ENCODE peak calls at places on chromosome 11, in eight cellular contexts. N is GDM1, U is nephron progenitor cell, B is midbrain, D is Right ventricle myocardium superior, P is A172, X is foreskin fibroblast, M is Caki2. E is an unnamed sample.
A peak's percentile ranks its signal among the peaks of the same experiment; 100 is the strongest.

GRCh38 chr11:72038491-72038890 is 39.8 kb downstream of the IL18BP start:
- DNase-seq in N (no peak), U (no peak), B (peak; percentile 76), D (peak; percentile 70), P (peak; percentile 43), X (peak; percentile 83), M (no peak), E (no peak)

GRCh38 chr11:73389134-73389525 is 12.9 kb downstream of the RELT start:
- DNase-seq in N (no peak), U (no peak), B (no peak), D (no peak), P (peak; percentile 76), X (no peak), M (no peak), E (no peak)

GRCh38 chr11:92227233-92227593 is 2.6 kb downstream of the FAT3 start:
- DNase-seq in N (no peak), U (no peak), B (no peak), D (no peak), P (no peak), X (no peak), M (peak; percentile 1), E (no peak)

GRCh38 chr11:66843776-66844495 is 695 bp downstream of the RCE1 start:
- DNase-seq in N (no peak), U (no peak), B (no peak), D (no peak), P (no peak), X (no peak), M (no peak), E (no peak)

GRCh38 chr11:66101055-66101454 is 31.0 kb downstream of the PACS1 start:
- DNase-seq in N (no peak), U (no peak), B (no peak), D (no peak), P (no peak), X (no peak), M (no peak), E (no peak)

GRCh38 chr11:90241414-90241813 is 18.6 kb upstream of the CHORDC1 start:
- DNase-seq in N (no peak), U (no peak), B (no peak), D (no peak), P (no peak), X (no peak), M (no peak), E (no peak)

GRCh38 chr11:47879259-47880184 is 31.4 kb upstream of the NUP160 start:
- DNase-seq in N (no peak), U (no peak), B (no peak), D (no peak), P (no peak), X (no peak), M (no peak), E (no peak)

GRCh38 chr11:12149672-12150225 is 39.4 kb downstream of the MICAL2 start:
- DNase-seq in N (peak; percentile 80), U (no peak), B (no peak), D (no peak), P (no peak), X (no peak), M (no peak), E (no peak)

GRCh38 chr11:92436026-92436425 is 211.4 kb downstream of the FAT3 start:
- DNase-seq in N (no peak), U (no peak), B (no peak), D (no peak), P (no peak), X (no peak), M (no peak), E (no peak)

GRCh38 chr11:518463-519202 is 11.6 kb upstream of the RNH1 start:
- DNase-seq in N (no peak), U (peak; percentile 82), B (no peak), D (peak; percentile 92), P (no peak), X (peak; percentile 97), M (peak; percentile 98), E (peak; percentile 93)

GRCh38 chr11:17972987-17973386 is 39.9 kb downstream of the SERGEF start:
- DNase-seq in N (no peak), U (peak; percentile 66), B (no peak), D (peak; percentile 42), P (peak; percentile 88), X (peak; percentile 85), M (peak; percentile 15), E (peak; percentile 27)

GRCh38 chr11:121451178-121451981 is 734 bp upstream of the SORL1 start:
- DNase-seq in N (no peak), U (no peak), B (no peak), D (no peak), P (no peak), X (no peak), M (peak; percentile 14), E (peak; percentile 88)

GRCh38 chr11:36540998-36541397 is 26.8 kb upstream of the RAG1 start:
- DNase-seq in N (no peak), U (no peak), B (peak; percentile 59), D (no peak), P (peak; percentile 47), X (peak; percentile 35), M (no peak), E (peak; percentile 74)

GRCh38 chr11:104968365-104968855 is at the start of gene CASP4:
- DNase-seq in N (peak; percentile 6), U (no peak), B (no peak), D (no peak), P (peak; percentile 53), X (peak; percentile 80), M (no peak), E (peak; percentile 69)

GRCh38 chr11:110159491-110159890 is 66.3 kb downstream of the ZC3H12C start:
- DNase-seq in N (no peak), U (no peak), B (no peak), D (no peak), P (no peak), X (no peak), M (peak; percentile 91), E (no peak)

GRCh38 chr11:64007160-64007628 is 21.0 kb downstream of the OTUB1 start:
- DNase-seq in N (no peak), U (peak; percentile 54), B (no peak), D (peak; percentile 63), P (no peak), X (peak; percentile 50), M (peak; percentile 80), E (peak; percentile 66)

GRCh38 chr11:16587670-16588069 is 150.8 kb upstream of the C11orf58 start:
- DNase-seq in N (no peak), U (no peak), B (peak; percentile 42), D (peak; percentile 61), P (no peak), X (no peak), M (no peak), E (no peak)

GRCh38 chr11:37442576-37442975 is 844.5 kb upstream of the RAG2 start:
- DNase-seq in N (no peak), U (no peak), B (no peak), D (no peak), P (no peak), X (peak; percentile 4), M (no peak), E (no peak)

GRCh38 chr11:68386331-68386978 is 74.1 kb downstream of the LRP5 start:
- DNase-seq in N (no peak), U (no peak), B (no peak), D (no peak), P (no peak), X (no peak), M (no peak), E (no peak)

GRCh38 chr11:119723952-119724325 is 5.1 kb downstream of the NECTIN1 start:
- DNase-seq in N (no peak), U (no peak), B (no peak), D (no peak), P (no peak), X (no peak), M (no peak), E (no peak)

GRCh38 chr11:8989411-8989810 is 14.4 kb downstream of the NRIP3 start:
- DNase-seq in N (no peak), U (no peak), B (no peak), D (no peak), P (peak; percentile 45), X (peak; percentile 50), M (no peak), E (no peak)

GRCh38 chr11:68430801-68431200 is 29.8 kb upstream of the PPP6R3 start:
- DNase-seq in N (no peak), U (no peak), B (no peak), D (no peak), P (no peak), X (no peak), M (no peak), E (peak; percentile 87)

GRCh38 chr11:76644591-76644990 is 26.0 kb downstream of the LRRC32 start:
- DNase-seq in N (no peak), U (no peak), B (no peak), D (no peak), P (no peak), X (no peak), M (no peak), E (no peak)

GRCh38 chr11:1031121-1031899 is 5.2 kb downstream of the MUC6 start:
- DNase-seq in N (no peak), U (no peak), B (no peak), D (no peak), P (no peak), X (no peak), M (no peak), E (no peak)

GRCh38 chr11:73566977-73567755 is 30.7 kb downstream of the FAM168A start:
- DNase-seq in N (no peak), U (no peak), B (no peak), D (no peak), P (peak; percentile 31), X (no peak), M (no peak), E (no peak)

GRCh38 chr11:123653997-123654565 is 343 bp downstream of the SCN3B start:
- DNase-seq in N (no peak), U (peak; percentile 79), B (no peak), D (peak; percentile 64), P (peak; percentile 6), X (peak; percentile 10), M (peak; percentile 50), E (peak; percentile 71)

GRCh38 chr11:225734-226453 is 10.2 kb downstream of the SIRT3 start:
- DNase-seq in N (no peak), U (no peak), B (no peak), D (no peak), P (peak; percentile 23), X (peak; percentile 25), M (no peak), E (no peak)

GRCh38 chr11:69587454-69588081 is 53.4 kb upstream of the CCND1 start:
- DNase-seq in N (no peak), U (no peak), B (no peak), D (no peak), P (peak; percentile 86), X (peak; percentile 83), M (no peak), E (peak; percentile 65)

GRCh38 chr11:108931168-108931567 is 266.3 kb downstream of the DDX10 start:
- DNase-seq in N (no peak), U (no peak), B (no peak), D (no peak), P (no peak), X (peak; percentile 33), M (no peak), E (no peak)